ENCODE peak calls at places on chromosome 4, in ten cellular contexts. Z is activated T-cell treated with anti-CD3 and anti-CD28 coated beads for 24 hours; V is GOT3; F is A549; B is SW480; J is lower leg skin; C is stimulated activated CD8-positive, alpha-beta memory T cell treated with anti-CD3 and anti-CD28 coated beads, Interleukin-7, amount 100 ng/mL, for 1 hour; Y is left ventricle myocardium superior; X is GM13976; K is iris pigment epithelial cell. P is an unnamed sample.

GRCh38 chr4:119939066-119939995 is 127.3 kb downstream of the MAD2L1 start:
- DNase-seq in Z (no peak), V (no peak), F (no peak), B (no peak), J (no peak), C (no peak), Y (no peak), X (no peak), K (peak; percentile 26), P (no peak)

GRCh38 chr4:78644744-78645330 is 93.3 kb downstream of the ANXA3 start:
- DNase-seq in Z (peak; percentile 30), V (no peak), F (peak; percentile 83), B (peak; percentile 39), J (peak; percentile 87), C (no peak), Y (peak; percentile 35), X (peak; percentile 49), K (peak; percentile 92), P (peak; percentile 84)

GRCh38 chr4:176272799-176273198 is 3.8 kb upstream of the ASB5 start:
- DNase-seq in Z (no peak), V (no peak), F (peak; percentile 12), B (no peak), J (no peak), C (no peak), Y (no peak), X (no peak), K (no peak), P (no peak)

GRCh38 chr4:75254745-75255144 is 259.5 kb downstream of the RCHY1 start:
- DNase-seq in Z (no peak), V (no peak), F (no peak), B (no peak), J (no peak), C (no peak), Y (no peak), X (no peak), K (no peak), P (peak; percentile 90)

GRCh38 chr4:76388160-76388908 is 32.6 kb downstream of the CCDC158 start:
- DNase-seq in Z (no peak), V (no peak), F (peak; percentile 7), B (no peak), J (no peak), C (no peak), Y (no peak), X (no peak), K (peak; percentile 22), P (peak; percentile 2)

GRCh38 chr4:173076903-173077629 is 91.5 kb upstream of the GALNT7 start:
- DNase-seq in Z (no peak), V (no peak), F (no peak), B (no peak), J (no peak), C (no peak), Y (no peak), X (no peak), K (peak; percentile 50), P (peak; percentile 3)

GRCh38 chr4:104424368-104424921 is 70.2 kb downstream of the CXXC4 start:
- DNase-seq in Z (no peak), V (no peak), F (no peak), B (no peak), J (no peak), C (no peak), Y (no peak), X (no peak), K (no peak), P (no peak)

GRCh38 chr4:3342182-3342854 is 49.5 kb downstream of the RGS12 start:
- DNase-seq in Z (no peak), V (no peak), F (peak; percentile 70), B (no peak), J (no peak), C (no peak), Y (no peak), X (no peak), K (peak; percentile 85), P (peak; percentile 42)

GRCh38 chr4:159400782-159401712 is 298.2 kb downstream of the RAPGEF2 start:
- DNase-seq in Z (no peak), V (no peak), F (no peak), B (no peak), J (no peak), C (no peak), Y (peak; percentile 36), X (no peak), K (peak; percentile 87), P (peak; percentile 84)

GRCh38 chr4:4696521-4696920 is 154.7 kb upstream of the STX18 start:
- DNase-seq in Z (no peak), V (no peak), F (no peak), B (no peak), J (no peak), C (no peak), Y (no peak), X (no peak), K (no peak), P (no peak)

GRCh38 chr4:18075823-18076433 is 54.4 kb upstream of the LCORL start:
- DNase-seq in Z (peak; percentile 13), V (no peak), F (peak; percentile 50), B (peak; percentile 9), J (no peak), C (no peak), Y (no peak), X (no peak), K (no peak), P (no peak)

GRCh38 chr4:39464886-39465501 is 6.1 kb downstream of the LIAS start:
- DNase-seq in Z (no peak), V (no peak), F (peak; percentile 82), B (peak; percentile 23), J (no peak), C (no peak), Y (no peak), X (no peak), K (peak; percentile 92), P (peak; percentile 93)

GRCh38 chr4:169070071-169070894 is 60.2 kb upstream of the CBR4 start:
- DNase-seq in Z (no peak), V (no peak), F (peak; percentile 74), B (peak; percentile 86), J (peak; percentile 86), C (no peak), Y (peak; percentile 60), X (no peak), K (peak; percentile 95), P (peak; percentile 57)

GRCh38 chr4:142567620-142568451 is 278.3 kb downstream of the INPP4B start:
- DNase-seq in Z (no peak), V (no peak), F (peak; percentile 57), B (no peak), J (no peak), C (no peak), Y (no peak), X (no peak), K (peak; percentile 17), P (peak; percentile 41)

GRCh38 chr4:8221985-8222384 is 22.9 kb downstream of the SH3TC1 start:
- DNase-seq in Z (no peak), V (no peak), F (no peak), B (no peak), J (no peak), C (no peak), Y (no peak), X (no peak), K (no peak), P (no peak)

GRCh38 chr4:113502883-113503282 is 258.7 kb downstream of the CAMK2D start:
- DNase-seq in Z (no peak), V (no peak), F (no peak), B (no peak), J (no peak), C (no peak), Y (no peak), X (no peak), K (no peak), P (no peak)

GRCh38 chr4:176927664-176928063 is 134.9 kb upstream of the VEGFC start:
- DNase-seq in Z (no peak), V (no peak), F (peak; percentile 22), B (no peak), J (no peak), C (no peak), Y (no peak), X (no peak), K (peak; percentile 98), P (peak; percentile 90)

GRCh38 chr4:186840771-186841301 is 117.2 kb upstream of the FAT1 start:
- DNase-seq in Z (no peak), V (no peak), F (no peak), B (no peak), J (no peak), C (no peak), Y (peak; percentile 34), X (no peak), K (no peak), P (no peak)

GRCh38 chr4:139916041-139916440 is 237.9 kb downstream of the MAML3 start:
- DNase-seq in Z (no peak), V (no peak), F (no peak), B (no peak), J (no peak), C (no peak), Y (no peak), X (no peak), K (peak; percentile 9), P (no peak)

GRCh38 chr4:40763228-40763716 is 13.5 kb downstream of the NSUN7 start:
- DNase-seq in Z (peak; percentile 31), V (no peak), F (no peak), B (peak; percentile 59), J (no peak), C (no peak), Y (no peak), X (peak; percentile 65), K (peak; percentile 55), P (peak; percentile 81)

GRCh38 chr4:80006935-80007744 is 65.9 kb downstream of the ANTXR2 start:
- DNase-seq in Z (no peak), V (no peak), F (no peak), B (no peak), J (no peak), C (no peak), Y (no peak), X (no peak), K (peak; percentile 86), P (peak; percentile 87)

GRCh38 chr4:156006192-156006591 is 52.5 kb upstream of the CTSO start:
- DNase-seq in Z (no peak), V (no peak), F (no peak), B (no peak), J (no peak), C (no peak), Y (no peak), X (no peak), K (no peak), P (no peak)

GRCh38 chr4:174141876-174142275 is 141.6 kb downstream of the FBXO8 start:
- DNase-seq in Z (no peak), V (no peak), F (no peak), B (no peak), J (no peak), C (no peak), Y (no peak), X (no peak), K (no peak), P (no peak)

GRCh38 chr4:163165217-163166017 is 1.3 kb downstream of the NAF1 start:
- DNase-seq in Z (no peak), V (no peak), F (no peak), B (peak; percentile 12), J (no peak), C (no peak), Y (no peak), X (no peak), K (peak; percentile 29), P (peak; percentile 57)

GRCh38 chr4:78645853-78646757 is 94.5 kb downstream of the ANXA3 start:
- DNase-seq in Z (no peak), V (peak; percentile 31), F (peak; percentile 84), B (no peak), J (peak; percentile 95), C (no peak), Y (peak; percentile 64), X (no peak), K (peak; percentile 94), P (peak; percentile 95)

GRCh38 chr4:159422626-159423025 is 319.7 kb downstream of the RAPGEF2 start:
- DNase-seq in Z (no peak), V (no peak), F (no peak), B (no peak), J (no peak), C (no peak), Y (no peak), X (no peak), K (no peak), P (no peak)

GRCh38 chr4:7421356-7422097 is 13.2 kb downstream of the PSAPL1 start:
- DNase-seq in Z (no peak), V (no peak), F (no peak), B (no peak), J (peak; percentile 76), C (no peak), Y (no peak), X (no peak), K (no peak), P (no peak)

GRCh38 chr4:43864616-43865146 is 583.9 kb downstream of the KCTD8 start:
- DNase-seq in Z (no peak), V (no peak), F (no peak), B (no peak), J (no peak), C (no peak), Y (no peak), X (no peak), K (no peak), P (no peak)

P was measured in fibroblast of villous mesenchyme.